ENCODE peak calls at places on chromosomes 16 and 17, in ten cellular contexts. One of them, this sample, is unnamed.

GRCh38 chr17:6027342-6028024 is 42.7 kb upstream of the WSCD1 start:
- DNase-seq in breast epithelium: no peak
- DNase-seq in cardiac fibroblast: no peak
- DNase-seq in choroid plexus epithelial cell: no peak
- DNase-seq in epithelial cell of esophagus: no peak
- DNase-seq in osteoblast: no peak
- DNase-seq in IMR-90: no peak
- DNase-seq in AG09309: no peak
- DNase-seq in cardiac muscle cell: no peak
- DNase-seq in fibroblast of the aortic adventitia: no peak
- DNase-seq in this sample: no peak

GRCh38 chr16:81823111-81823510 is 44.0 kb downstream of the PLCG2 start:
- DNase-seq in breast epithelium: peak; percentile 35
- DNase-seq in cardiac fibroblast: no peak
- DNase-seq in choroid plexus epithelial cell: no peak
- DNase-seq in epithelial cell of esophagus: no peak
- DNase-seq in osteoblast: no peak
- DNase-seq in IMR-90: no peak
- DNase-seq in AG09309: no peak
- DNase-seq in cardiac muscle cell: no peak
- DNase-seq in fibroblast of the aortic adventitia: no peak
- DNase-seq in this sample: no peak

GRCh38 chr17:38704645-38705522 is at the start of gene MLLT6:
- DNase-seq in breast epithelium: peak; percentile 78
- DNase-seq in cardiac fibroblast: peak; percentile 72
- DNase-seq in choroid plexus epithelial cell: peak; percentile 77
- DNase-seq in epithelial cell of esophagus: peak; percentile 81
- DNase-seq in osteoblast: peak; percentile 99
- DNase-seq in IMR-90: peak; percentile 71
- DNase-seq in AG09309: no peak
- DNase-seq in cardiac muscle cell: peak; percentile 79
- DNase-seq in fibroblast of the aortic adventitia: peak; percentile 76
- DNase-seq in this sample: no peak

GRCh38 chr17:76405967-76406647 is 21.7 kb downstream of the SPHK1 start:
- DNase-seq in breast epithelium: no peak
- DNase-seq in cardiac fibroblast: peak; percentile 71
- DNase-seq in choroid plexus epithelial cell: peak; percentile 32
- DNase-seq in epithelial cell of esophagus: no peak
- DNase-seq in osteoblast: peak; percentile 99
- DNase-seq in IMR-90: peak; percentile 35
- DNase-seq in AG09309: no peak
- DNase-seq in cardiac muscle cell: no peak
- DNase-seq in fibroblast of the aortic adventitia: no peak
- DNase-seq in this sample: no peak

GRCh38 chr17:35341465-35341992 is 31.9 kb downstream of the SLFN11 start:
- DNase-seq in breast epithelium: no peak
- DNase-seq in cardiac fibroblast: peak; percentile 5
- DNase-seq in choroid plexus epithelial cell: no peak
- DNase-seq in epithelial cell of esophagus: no peak
- DNase-seq in osteoblast: no peak
- DNase-seq in IMR-90: no peak
- DNase-seq in AG09309: no peak
- DNase-seq in cardiac muscle cell: no peak
- DNase-seq in fibroblast of the aortic adventitia: no peak
- DNase-seq in this sample: no peak

GRCh38 chr17:6894206-6894528 is 62.6 kb upstream of the TEKT1 start:
- DNase-seq in breast epithelium: no peak
- DNase-seq in cardiac fibroblast: peak; percentile 37
- DNase-seq in choroid plexus epithelial cell: peak; percentile 34
- DNase-seq in epithelial cell of esophagus: peak; percentile 68
- DNase-seq in osteoblast: peak; percentile 76
- DNase-seq in IMR-90: no peak
- DNase-seq in AG09309: no peak
- DNase-seq in cardiac muscle cell: peak; percentile 41
- DNase-seq in fibroblast of the aortic adventitia: peak; percentile 9
- DNase-seq in this sample: no peak

GRCh38 chr17:78132086-78132676 is 1.6 kb downstream of the TMC8 start:
- DNase-seq in breast epithelium: no peak
- DNase-seq in cardiac fibroblast: no peak
- DNase-seq in choroid plexus epithelial cell: no peak
- DNase-seq in epithelial cell of esophagus: peak; percentile 60
- DNase-seq in osteoblast: peak; percentile 82
- DNase-seq in IMR-90: no peak
- DNase-seq in AG09309: no peak
- DNase-seq in cardiac muscle cell: no peak
- DNase-seq in fibroblast of the aortic adventitia: no peak
- DNase-seq in this sample: no peak

GRCh38 chr16:1580956-1581355 is 30.9 kb downstream of the IFT140 start:
- DNase-seq in breast epithelium: no peak
- DNase-seq in cardiac fibroblast: no peak
- DNase-seq in choroid plexus epithelial cell: no peak
- DNase-seq in epithelial cell of esophagus: no peak
- DNase-seq in osteoblast: peak; percentile 29
- DNase-seq in IMR-90: no peak
- DNase-seq in AG09309: no peak
- DNase-seq in cardiac muscle cell: no peak
- DNase-seq in fibroblast of the aortic adventitia: no peak
- DNase-seq in this sample: no peak

GRCh38 chr17:12085076-12085949 is 64.6 kb downstream of the MAP2K4 start:
- DNase-seq in breast epithelium: no peak
- DNase-seq in cardiac fibroblast: no peak
- DNase-seq in choroid plexus epithelial cell: peak; percentile 11
- DNase-seq in epithelial cell of esophagus: no peak
- DNase-seq in osteoblast: no peak
- DNase-seq in IMR-90: no peak
- DNase-seq in AG09309: no peak
- DNase-seq in cardiac muscle cell: no peak
- DNase-seq in fibroblast of the aortic adventitia: no peak
- DNase-seq in this sample: no peak
- TF ChIP-seq CTCF in breast epithelium: no peak
- TF ChIP-seq CTCF in cardiac fibroblast: no peak
- TF ChIP-seq CTCF in choroid plexus epithelial cell: peak; percentile 29
- TF ChIP-seq CTCF in epithelial cell of esophagus: no peak
- TF ChIP-seq CTCF in osteoblast: no peak
- TF ChIP-seq CTCF in IMR-90: no peak
- TF ChIP-seq CTCF in AG09309: no peak
- TF ChIP-seq CTCF in cardiac muscle cell: no peak
- TF ChIP-seq CTCF in fibroblast of the aortic adventitia: no peak
- TF ChIP-seq CTCF in this sample: no peak

GRCh38 chr17:42378597-42379594 is 9.3 kb downstream of the STAT3 start:
- DNase-seq in breast epithelium: no peak
- DNase-seq in cardiac fibroblast: peak; percentile 47
- DNase-seq in choroid plexus epithelial cell: no peak
- DNase-seq in epithelial cell of esophagus: peak; percentile 74
- DNase-seq in osteoblast: peak; percentile 67
- DNase-seq in IMR-90: peak; percentile 34
- DNase-seq in AG09309: no peak
- DNase-seq in cardiac muscle cell: peak; percentile 29
- DNase-seq in fibroblast of the aortic adventitia: peak; percentile 54
- DNase-seq in this sample: no peak
- H3K4me3 ChIP-seq in breast epithelium: peak overlapping the region; percentile 34
- H3K4me3 ChIP-seq in cardiac fibroblast: peak overlapping the region; percentile 43
- H3K4me3 ChIP-seq in choroid plexus epithelial cell: peak overlapping the region; percentile 37
- H3K4me3 ChIP-seq in epithelial cell of esophagus: peak overlapping the region; percentile 27
- H3K4me3 ChIP-seq in osteoblast: peak overlapping the region; percentile 65
- H3K4me3 ChIP-seq in IMR-90: peak overlapping the region; percentile 22
- H3K4me3 ChIP-seq in AG09309: peak overlapping the region; percentile 26
- H3K4me3 ChIP-seq in cardiac muscle cell: no peak overlapping the region
- H3K4me3 ChIP-seq in fibroblast of the aortic adventitia: peak overlapping the region; percentile 57
- H3K4me3 ChIP-seq in this sample: peak overlapping the region; percentile 30

GRCh38 chr16:4538386-4539235 is at the start of gene CDIP1:
- DNase-seq in breast epithelium: peak; percentile 99
- DNase-seq in cardiac fibroblast: peak; percentile 95
- DNase-seq in choroid plexus epithelial cell: peak; percentile 95
- DNase-seq in epithelial cell of esophagus: peak; percentile 98
- DNase-seq in osteoblast: peak; percentile 98
- DNase-seq in IMR-90: peak; percentile 91
- DNase-seq in AG09309: peak; percentile 45
- DNase-seq in cardiac muscle cell: peak; percentile 98
- DNase-seq in fibroblast of the aortic adventitia: peak; percentile 93
- DNase-seq in this sample: peak; percentile 82
- TF ChIP-seq CTCF in breast epithelium: peak; percentile 10
- TF ChIP-seq CTCF in cardiac fibroblast: no peak
- TF ChIP-seq CTCF in choroid plexus epithelial cell: no peak
- TF ChIP-seq CTCF in epithelial cell of esophagus: peak; percentile 20
- TF ChIP-seq CTCF in osteoblast: no peak
- TF ChIP-seq CTCF in IMR-90: no peak
- TF ChIP-seq CTCF in AG09309: no peak
- TF ChIP-seq CTCF in cardiac muscle cell: peak; percentile 6
- TF ChIP-seq CTCF in fibroblast of the aortic adventitia: no peak
- TF ChIP-seq CTCF in this sample: no peak

GRCh38 chr16:29726845-29727379 is 18.9 kb downstream of the C16orf54 start:
- DNase-seq in breast epithelium: no peak
- DNase-seq in cardiac fibroblast: no peak
- DNase-seq in choroid plexus epithelial cell: no peak
- DNase-seq in epithelial cell of esophagus: no peak
- DNase-seq in osteoblast: no peak
- DNase-seq in IMR-90: no peak
- DNase-seq in AG09309: no peak
- DNase-seq in cardiac muscle cell: no peak
- DNase-seq in fibroblast of the aortic adventitia: no peak
- DNase-seq in this sample: no peak
- H3K4me3 ChIP-seq in breast epithelium: no peak overlapping the region
- H3K4me3 ChIP-seq in cardiac fibroblast: no peak overlapping the region
- H3K4me3 ChIP-seq in choroid plexus epithelial cell: no peak overlapping the region
- H3K4me3 ChIP-seq in epithelial cell of esophagus: no peak overlapping the region
- H3K4me3 ChIP-seq in osteoblast: no peak overlapping the region
- H3K4me3 ChIP-seq in IMR-90: no peak overlapping the region
- H3K4me3 ChIP-seq in AG09309: no peak overlapping the region
- H3K4me3 ChIP-seq in cardiac muscle cell: no peak overlapping the region
- H3K4me3 ChIP-seq in fibroblast of the aortic adventitia: no peak overlapping the region
- H3K4me3 ChIP-seq in this sample: no peak overlapping the region

GRCh38 chr17:2703606-2704005 is 8.0 kb downstream of the CLUH start:
- DNase-seq in breast epithelium: peak; percentile 48
- DNase-seq in cardiac fibroblast: no peak
- DNase-seq in choroid plexus epithelial cell: no peak
- DNase-seq in epithelial cell of esophagus: no peak
- DNase-seq in osteoblast: no peak
- DNase-seq in IMR-90: no peak
- DNase-seq in AG09309: no peak
- DNase-seq in cardiac muscle cell: no peak
- DNase-seq in fibroblast of the aortic adventitia: no peak
- DNase-seq in this sample: no peak

GRCh38 chr17:2701161-2701995 is 10.2 kb downstream of the CLUH start:
- DNase-seq in breast epithelium: peak; percentile 51
- DNase-seq in cardiac fibroblast: no peak
- DNase-seq in choroid plexus epithelial cell: no peak
- DNase-seq in epithelial cell of esophagus: no peak
- DNase-seq in osteoblast: peak; percentile 80
- DNase-seq in IMR-90: no peak
- DNase-seq in AG09309: no peak
- DNase-seq in cardiac muscle cell: no peak
- DNase-seq in fibroblast of the aortic adventitia: no peak
- DNase-seq in this sample: no peak

GRCh38 chr17:2700491-2701141 is 10.9 kb downstream of the CLUH start:
- DNase-seq in breast epithelium: peak; percentile 45
- DNase-seq in cardiac fibroblast: no peak
- DNase-seq in choroid plexus epithelial cell: no peak
- DNase-seq in epithelial cell of esophagus: no peak
- DNase-seq in osteoblast: peak; percentile 70
- DNase-seq in IMR-90: no peak
- DNase-seq in AG09309: no peak
- DNase-seq in cardiac muscle cell: no peak
- DNase-seq in fibroblast of the aortic adventitia: no peak
- DNase-seq in this sample: no peak

GRCh38 chr17:2703181-2703580 is 8.4 kb downstream of the CLUH start:
- DNase-seq in breast epithelium: peak; percentile 49
- DNase-seq in cardiac fibroblast: no peak
- DNase-seq in choroid plexus epithelial cell: no peak
- DNase-seq in epithelial cell of esophagus: no peak
- DNase-seq in osteoblast: peak; percentile 67
- DNase-seq in IMR-90: no peak
- DNase-seq in AG09309: no peak
- DNase-seq in cardiac muscle cell: no peak
- DNase-seq in fibroblast of the aortic adventitia: no peak
- DNase-seq in this sample: no peak

GRCh38 chr17:2701996-2702741 is 9.4 kb downstream of the CLUH start:
- DNase-seq in breast epithelium: peak; percentile 74
- DNase-seq in cardiac fibroblast: no peak
- DNase-seq in choroid plexus epithelial cell: no peak
- DNase-seq in epithelial cell of esophagus: no peak
- DNase-seq in osteoblast: peak; percentile 74
- DNase-seq in IMR-90: no peak
- DNase-seq in AG09309: no peak
- DNase-seq in cardiac muscle cell: no peak
- DNase-seq in fibroblast of the aortic adventitia: no peak
- DNase-seq in this sample: no peak
- TF ChIP-seq CTCF in breast epithelium: no peak
- TF ChIP-seq CTCF in cardiac fibroblast: no peak
- TF ChIP-seq CTCF in choroid plexus epithelial cell: no peak
- TF ChIP-seq CTCF in epithelial cell of esophagus: no peak
- TF ChIP-seq CTCF in osteoblast: no peak
- TF ChIP-seq CTCF in IMR-90: no peak
- TF ChIP-seq CTCF in AG09309: no peak
- TF ChIP-seq CTCF in cardiac muscle cell: no peak
- TF ChIP-seq CTCF in fibroblast of the aortic adventitia: no peak
- TF ChIP-seq CTCF in this sample: no peak

DNA sequence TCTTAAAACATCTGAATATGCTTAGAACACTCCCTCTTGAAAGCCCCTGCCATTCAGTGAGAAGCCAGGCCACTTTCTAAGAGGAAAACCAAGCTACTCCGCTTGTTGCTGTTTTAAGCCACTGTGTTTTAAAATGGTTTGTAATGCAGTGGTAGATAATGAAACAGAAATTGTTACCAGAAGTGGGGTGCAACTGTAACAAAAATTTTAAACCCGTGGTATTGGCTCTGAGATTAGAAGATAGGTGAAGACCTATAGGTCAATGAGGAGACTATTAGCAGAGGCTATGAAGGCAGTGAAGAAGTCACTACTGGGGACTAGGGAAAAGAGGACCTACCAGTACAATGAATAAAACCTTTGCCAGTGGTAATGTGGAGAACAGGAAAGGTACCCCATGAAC is 266.5 kb downstream of the IRF8 start:
- DNase-seq in breast epithelium: no peak
- DNase-seq in cardiac fibroblast: no peak
- DNase-seq in choroid plexus epithelial cell: no peak
- DNase-seq in epithelial cell of esophagus: no peak
- DNase-seq in osteoblast: no peak
- DNase-seq in IMR-90: no peak
- DNase-seq in AG09309: no peak
- DNase-seq in cardiac muscle cell: no peak
- DNase-seq in fibroblast of the aortic adventitia: no peak
- DNase-seq in this sample: no peak
- H3K4me3 ChIP-seq in breast epithelium: no peak overlapping the region
- H3K4me3 ChIP-seq in cardiac fibroblast: no peak overlapping the region
- H3K4me3 ChIP-seq in choroid plexus epithelial cell: no peak overlapping the region
- H3K4me3 ChIP-seq in epithelial cell of esophagus: no peak overlapping the region
- H3K4me3 ChIP-seq in osteoblast: no peak overlapping the region
- H3K4me3 ChIP-seq in IMR-90: no peak overlapping the region
- H3K4me3 ChIP-seq in AG09309: no peak overlapping the region
- H3K4me3 ChIP-seq in cardiac muscle cell: no peak overlapping the region
- H3K4me3 ChIP-seq in fibroblast of the aortic adventitia: no peak overlapping the region
- H3K4me3 ChIP-seq in this sample: no peak overlapping the region

DNA sequence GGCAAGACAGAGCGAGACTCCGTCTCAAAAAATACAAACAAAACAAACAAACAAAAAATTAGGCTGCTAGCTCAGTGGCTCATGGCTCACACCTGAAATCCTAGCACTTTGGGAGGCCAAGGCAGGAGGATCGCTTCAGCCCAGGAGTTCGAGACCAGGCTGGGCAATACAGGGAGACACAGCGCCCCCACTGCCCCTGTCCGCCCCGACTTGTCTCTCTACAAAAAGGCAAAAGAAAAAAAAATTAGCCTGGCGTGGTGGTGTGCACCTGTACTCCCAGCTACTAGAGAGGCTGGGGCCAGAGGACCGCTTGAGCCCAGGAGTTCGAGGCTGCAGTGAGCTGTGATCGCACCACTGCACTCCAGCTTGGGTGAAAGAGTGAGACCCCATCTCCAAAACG is 531 bp upstream of the CDH1 start:
- DNase-seq in breast epithelium: no peak
- DNase-seq in cardiac fibroblast: no peak
- DNase-seq in choroid plexus epithelial cell: no peak
- DNase-seq in epithelial cell of esophagus: no peak
- DNase-seq in osteoblast: no peak
- DNase-seq in IMR-90: no peak
- DNase-seq in AG09309: no peak
- DNase-seq in cardiac muscle cell: no peak
- DNase-seq in fibroblast of the aortic adventitia: no peak
- DNase-seq in this sample: no peak
- TF ChIP-seq CTCF in breast epithelium: no peak
- TF ChIP-seq CTCF in cardiac fibroblast: no peak
- TF ChIP-seq CTCF in choroid plexus epithelial cell: no peak
- TF ChIP-seq CTCF in epithelial cell of esophagus: no peak
- TF ChIP-seq CTCF in osteoblast: no peak
- TF ChIP-seq CTCF in IMR-90: no peak
- TF ChIP-seq CTCF in AG09309: no peak
- TF ChIP-seq CTCF in cardiac muscle cell: no peak
- TF ChIP-seq CTCF in fibroblast of the aortic adventitia: no peak
- TF ChIP-seq CTCF in this sample: no peak

This sample was measured in HFF-Myc.